ENCODE peak calls at places on chromosomes 1 and 21, in nine cellular contexts. M, Y, Z, G, E, V, D, X and Q are unnamed samples.

GRCh38 chr1:115222616-115223402 is 115.2 kb downstream of the NGF start:
- DNase-seq in D (peak), X (no peak), G (no peak), E (no peak), M (no peak), Y (peak), Z (no peak), V (no peak), Q (no peak)

GRCh38 chr1:218259800-218260199 is 25.3 kb upstream of the RRP15 start:
- DNase-seq in G (no peak), M (no peak), V (no peak), Z (no peak), Y (no peak), E (peak), X (no peak), D (no peak), Q (no peak)

GRCh38 chr1:66331641-66332523 is 202.1 kb upstream of the SGIP1 start:
- DNase-seq in X (peak), V (peak), D (peak), G (peak), Z (peak), M (peak), E (peak), Y (peak), Q (peak)

GRCh38 chr1:48979940-48980339 is 203.2 kb upstream of the BEND5 start:
- DNase-seq in Z (no peak), M (no peak), D (no peak), X (no peak), G (no peak), V (no peak), E (no peak), Y (no peak), Q (no peak)

GRCh38 chr1:108847464-108847863 is 9.4 kb downstream of the AKNAD1 start:
- DNase-seq in D (no peak), G (no peak), E (no peak), Z (no peak), M (no peak), X (no peak), Y (no peak), V (no peak), Q (no peak)

GRCh38 chr1:232986000-232986922 is 35.9 kb downstream of the NTPCR start:
- DNase-seq in E (no peak), X (no peak), Y (no peak), V (no peak), Z (no peak), M (no peak), G (no peak), D (no peak), Q (no peak)

GRCh38 chr21:44892536-44893277 is 19.2 kb upstream of the PTTG1IP start:
- DNase-seq in G (peak), Z (peak), M (peak), D (peak), Y (no peak), V (peak), E (peak), X (peak), Q (no peak)

GRCh38 chr1:24702511-24703293 is 42.5 kb upstream of the CLIC4 start:
- DNase-seq in M (no peak), E (no peak), V (no peak), Z (peak), G (no peak), Y (peak), X (no peak), D (peak), Q (no peak)

GRCh38 chr21:33372582-33372981 is 30.6 kb upstream of the IFNGR2 start:
- DNase-seq in D (no peak), X (no peak), Y (no peak), M (no peak), E (no peak), G (no peak), V (no peak), Z (no peak), Q (no peak)

GRCh38 chr1:234214911-234215892 is 158.1 kb upstream of the COA6 start:
- DNase-seq in G (no peak), M (no peak), Y (no peak), Z (no peak), V (no peak), E (no peak), X (no peak), D (no peak), Q (no peak)

GRCh38 chr1:182575540-182576149 is 13.4 kb downstream of the RNASEL start:
- DNase-seq in M (no peak), Z (peak), E (no peak), X (no peak), D (peak), G (peak), V (no peak), Y (peak), Q (no peak)

GRCh38 chr1:241482761-241483250 is 36.7 kb downstream of the FH start:
- DNase-seq in Y (peak), X (no peak), V (no peak), M (no peak), Z (peak), D (peak), G (no peak), E (no peak), Q (no peak)

GRCh38 chr1:2382621-2383361 is 8.6 kb downstream of the MORN1 start:
- DNase-seq in Z (peak), D (peak), E (peak), M (no peak), Y (no peak), X (peak), V (no peak), G (no peak), Q (no peak)

GRCh38 chr1:187009320-187009719 is 180.6 kb downstream of the PLA2G4A start:
- DNase-seq in Z (no peak), V (no peak), E (no peak), X (no peak), G (peak), M (no peak), Y (no peak), D (no peak), Q (no peak)

GRCh38 chr1:185409763-185410528 is 92.9 kb upstream of the IVNS1ABP start:
- DNase-seq in M (no peak), X (no peak), D (peak), Y (no peak), E (no peak), V (no peak), Z (no peak), G (no peak), Q (no peak)

GRCh38 chr1:81967957-81968356 is 167.2 kb downstream of the ADGRL2 start:
- DNase-seq in X (no peak), G (no peak), Z (no peak), Y (no peak), V (no peak), D (no peak), E (no peak), M (no peak), Q (no peak)

GRCh38 chr1:37098196-37098595 is 63.9 kb upstream of the GRIK3 start:
- DNase-seq in Y (no peak), G (no peak), Z (no peak), D (no peak), M (no peak), V (no peak), X (no peak), E (no peak), Q (no peak)

GRCh38 chr1:53765656-53766055 is 26.7 kb upstream of the GLIS1 start:
- DNase-seq in X (no peak), Y (peak), E (no peak), Z (peak), G (peak), M (no peak), D (peak), V (no peak), Q (no peak)

GRCh38 chr1:153572569-153573015 is 6.9 kb upstream of the S100A2 start:
- DNase-seq in D (peak), V (no peak), M (peak), Y (peak), E (peak), Z (peak), G (peak), X (no peak), Q (no peak)

GRCh38 chr1:220708244-220708643 is 18.1 kb downstream of the C1orf115 start:
- DNase-seq in Z (no peak), Y (no peak), D (no peak), M (no peak), E (no peak), X (no peak), G (no peak), V (no peak), Q (no peak)

GRCh38 chr1:2255420-2256369 is 27.6 kb downstream of the SKI start:
- DNase-seq in G (peak), Z (peak), M (no peak), V (peak), E (peak), D (peak), Y (peak), X (peak), Q (no peak)

GRCh38 chr1:9872430-9873165 is 37.5 kb downstream of the CTNNBIP1 start:
- DNase-seq in Z (peak), G (no peak), Y (peak), X (no peak), E (no peak), M (no peak), V (no peak), D (peak), Q (no peak)

GRCh38 chr21:34801519-34802132 is 132.8 kb downstream of the CLIC6 start:
- DNase-seq in V (no peak), G (no peak), Y (no peak), D (peak), E (peak), X (no peak), M (no peak), Z (peak), Q (no peak)

GRCh38 chr1:210905944-210906453 is 227.9 kb downstream of the KCNH1 start:
- DNase-seq in E (no peak), V (no peak), D (no peak), Z (no peak), G (no peak), X (no peak), M (no peak), Y (no peak), Q (no peak)

GRCh38 chr21:38751379-38752050 is 54.2 kb upstream of the ETS2 start:
- DNase-seq in M (peak), D (no peak), E (no peak), G (peak), X (no peak), V (no peak), Y (peak), Z (peak), Q (no peak)

GRCh38 chr21:39696196-39696595 is 48.8 kb upstream of the IGSF5 start:
- DNase-seq in Y (no peak), M (no peak), E (no peak), V (no peak), X (no peak), G (no peak), Z (no peak), D (no peak), Q (no peak)

GRCh38 chr1:227999056-227999930 is 7.5 kb upstream of the WNT3A start:
- DNase-seq in E (peak), M (peak), Y (peak), V (peak), G (peak), Z (peak), D (peak), X (peak), Q (peak)

GRCh38 chr21:25283720-25284119 is 323.6 kb downstream of the MRPL39 start:
- DNase-seq in Y (peak), X (no peak), V (no peak), M (no peak), E (peak), G (peak), D (peak), Z (peak), Q (no peak)

GRCh38 chr21:22154579-22155274 is 1156.5 kb downstream of the NCAM2 start:
- DNase-seq in V (no peak), Y (no peak), M (no peak), X (no peak), E (no peak), G (no peak), D (no peak), Z (no peak), Q (no peak)

GRCh38 chr1:211579434-211580302 is 707 bp upstream of the SLC30A1 start:
- DNase-seq in G (peak), V (no peak), Z (peak), D (peak), E (peak), Y (no peak), X (no peak), M (peak), Q (peak)

GRCh38 chr1:94095112-94095637 is 25.8 kb downstream of the ABCA4 start:
- DNase-seq in V (no peak), D (no peak), G (no peak), M (peak), Z (peak), E (no peak), X (no peak), Y (peak), Q (no peak)

GRCh38 chr1:19110266-19110927 is 99.7 kb downstream of the UBR4 start:
- DNase-seq in Y (no peak), G (no peak), V (no peak), M (no peak), X (no peak), D (no peak), Z (no peak), E (no peak), Q (no peak)

GRCh38 chr1:89295187-89295586 is 22.5 kb upstream of the GBP5 start:
- DNase-seq in Y (no peak), V (no peak), X (no peak), M (no peak), Z (no peak), D (no peak), G (peak), E (no peak), Q (no peak)

GRCh38 chr1:43520100-43520828 is 10.4 kb upstream of the PTPRF start:
- DNase-seq in M (no peak), V (no peak), Y (no peak), G (no peak), Z (no peak), E (no peak), D (no peak), X (no peak), Q (no peak)

GRCh38 chr1:5770981-5771765 is 221.1 kb downstream of the NPHP4 start:
- DNase-seq in D (peak), Y (no peak), X (no peak), Z (no peak), V (no peak), G (peak), E (no peak), M (no peak), Q (peak)

GRCh38 chr1:24036080-24036479 is 56.0 kb upstream of the SRSF10 start:
- DNase-seq in Y (no peak), X (no peak), Z (no peak), E (no peak), D (no peak), G (no peak), V (no peak), M (no peak), Q (no peak)